ENCODE peak calls at places on chromosomes 4 and X, in four cellular contexts. X is stimulated activated CD8-positive, alpha-beta memory T cell treated with anti-CD3 and anti-CD28 coated beads, Interleukin-12 subunit alpha, Interleukin-12 subunit beta, amount 100 ng/mL, for 4 hours; Q is NCI-H524; C is A549. B is an unnamed sample.

GRCh38 chrX:54194982-54195588 is 12.0 kb upstream of the FAM120C start:
- DNase-seq in Q (no peak), C (no peak), X (no peak), B (no peak)

GRCh38 chrX:120450163-120450562 is 18.9 kb downstream of the LAMP2 start:
- DNase-seq in X (no peak), Q (peak), C (peak), B (no peak)

GRCh38 chr4:64144994-64145393 is 264.3 kb downstream of the TECRL start:
- DNase-seq in C (peak), Q (peak), X (no peak), B (no peak)

GRCh38 chrX:46967547-46967946 is 55.3 kb downstream of the JADE3 start:
- DNase-seq in X (no peak), C (no peak), Q (no peak), B (no peak)

GRCh38 chr4:169000315-169000714 is 9.7 kb downstream of the CBR4 start:
- DNase-seq in C (no peak), Q (no peak), X (no peak), B (no peak)

GRCh38 chrX:136227074-136227473 is 24.1 kb downstream of the MAP7D3 start:
- DNase-seq in C (no peak), Q (no peak), X (no peak), B (no peak)

GRCh38 chr4:156419080-156419638 is 465.5 kb upstream of the CTSO start:
- DNase-seq in C (no peak), Q (no peak), X (no peak), B (no peak)

GRCh38 chr4:88737304-88738015 is 39.8 kb upstream of the NAP1L5 start:
- DNase-seq in Q (peak), C (no peak), X (no peak), B (peak)

GRCh38 chrX:63404332-63404731 is 53.2 kb upstream of the SPIN4 start:
- DNase-seq in C (no peak), Q (no peak), X (no peak), B (no peak)

GRCh38 chr4:8664031-8664805 is 71.7 kb downstream of the CPZ start:
- DNase-seq in C (no peak), X (no peak), Q (no peak), B (no peak)

GRCh38 chr4:155377281-155377680 is 516 bp upstream of the MAP9 start:
- DNase-seq in Q (no peak), X (no peak), C (peak), B (no peak)

GRCh38 chr4:113476800-113477199 is 284.7 kb downstream of the CAMK2D start:
- DNase-seq in Q (no peak), C (no peak), X (no peak), B (no peak)

GRCh38 chr4:113131146-113131545 is 81.7 kb downstream of the ANK2 start:
- DNase-seq in C (no peak), X (no peak), Q (no peak), B (no peak)

GRCh38 chr4:102580463-102580842 is 79.3 kb downstream of the NFKB1 start:
- DNase-seq in X (no peak), C (no peak), Q (no peak), B (no peak)

GRCh38 chr4:185573651-185574199 is 38.4 kb upstream of the PDLIM3 start:
- DNase-seq in X (no peak), C (peak), Q (peak), B (no peak)

GRCh38 chrX:8820910-8821527 is 19.8 kb upstream of the FAM9A start:
- DNase-seq in X (no peak), C (peak), Q (peak), B (no peak)

GRCh38 chr4:133157460-133158160 is 8.5 kb downstream of the PCDH10 start:
- DNase-seq in C (no peak), Q (no peak), X (no peak), B (no peak)

GRCh38 chr4:169286562-169287301 is 16.0 kb upstream of the SH3RF1 start:
- DNase-seq in X (no peak), C (no peak), Q (no peak), B (no peak)

GRCh38 chr4:99207911-99208718 is 10.9 kb downstream of the ADH6 start:
- DNase-seq in C (no peak), Q (no peak), X (no peak), B (no peak)

GRCh38 chr4:2436301-2436700 is 17.5 kb downstream of the CFAP99 start:
- DNase-seq in X (no peak), C (peak), Q (peak), B (no peak)

GRCh38 chrX:82362550-82362949 is 1145.5 kb upstream of the POU3F4 start:
- DNase-seq in Q (no peak), C (no peak), X (no peak), B (no peak)